ENCODE peak calls at places on chromosomes 11 and 22, in six cellular contexts. One of them, this sample, is unnamed.
A peak's percentile ranks its signal among the peaks of the same experiment; 100 is the strongest.

GRCh38 chr11:43825217-43825816 is 55.3 kb upstream of the ALKBH3 start:
- DNase-seq in cardiac muscle cell: peak; percentile 46
- DNase-seq in colonic mucosa: peak; percentile 19
- DNase-seq in mammary epithelial cell: peak; percentile 20
- DNase-seq in neural progenitor cell: peak; percentile 55
- DNase-seq in BE2C: peak; percentile 25
- DNase-seq in this sample: no peak

GRCh38 chr11:65446446-65447277 is 24.1 kb downstream of the NEAT1 start:
- DNase-seq in cardiac muscle cell: peak; percentile 62
- DNase-seq in colonic mucosa: no peak
- DNase-seq in mammary epithelial cell: peak; percentile 50
- DNase-seq in neural progenitor cell: no peak
- DNase-seq in BE2C: no peak
- DNase-seq in this sample: peak; percentile 78

GRCh38 chr11:65036931-65037330 is 4.1 kb upstream of the SAC3D1 start:
- DNase-seq in cardiac muscle cell: no peak
- DNase-seq in colonic mucosa: no peak
- DNase-seq in mammary epithelial cell: no peak
- DNase-seq in neural progenitor cell: no peak
- DNase-seq in BE2C: no peak
- DNase-seq in this sample: peak; percentile 76

GRCh38 chr11:762421-763072 is 14.7 kb downstream of the GATD1 start:
- DNase-seq in cardiac muscle cell: peak; percentile 74
- DNase-seq in colonic mucosa: peak; percentile 47
- DNase-seq in mammary epithelial cell: peak; percentile 87
- DNase-seq in neural progenitor cell: no peak
- DNase-seq in BE2C: no peak
- DNase-seq in this sample: peak; percentile 50

GRCh38 chr11:19083166-19083565 is 22.6 kb upstream of the MRGPRX2 start:
- DNase-seq in cardiac muscle cell: no peak
- DNase-seq in colonic mucosa: no peak
- DNase-seq in mammary epithelial cell: no peak
- DNase-seq in neural progenitor cell: no peak
- DNase-seq in BE2C: no peak
- DNase-seq in this sample: no peak

GRCh38 chr22:27391092-27391770 is 410.3 kb downstream of the MN1 start:
- DNase-seq in cardiac muscle cell: peak; percentile 83
- DNase-seq in colonic mucosa: no peak
- DNase-seq in mammary epithelial cell: no peak
- DNase-seq in neural progenitor cell: peak; percentile 35
- DNase-seq in BE2C: no peak
- DNase-seq in this sample: no peak

GRCh38 chr11:130070829-130071205 is 1.1 kb downstream of the APLP2 start:
- DNase-seq in cardiac muscle cell: peak; percentile 42
- DNase-seq in colonic mucosa: peak; percentile 39
- DNase-seq in mammary epithelial cell: peak; percentile 22
- DNase-seq in neural progenitor cell: peak; percentile 69
- DNase-seq in BE2C: no peak
- DNase-seq in this sample: peak; percentile 39

GRCh38 chr22:25054943-25055511 is 102.5 kb downstream of the KIAA1671 start:
- DNase-seq in cardiac muscle cell: no peak
- DNase-seq in colonic mucosa: no peak
- DNase-seq in mammary epithelial cell: no peak
- DNase-seq in neural progenitor cell: no peak
- DNase-seq in BE2C: no peak
- DNase-seq in this sample: no peak

GRCh38 chr22:49903322-49904039 is 14.8 kb downstream of the ALG12 start:
- DNase-seq in cardiac muscle cell: no peak
- DNase-seq in colonic mucosa: no peak
- DNase-seq in mammary epithelial cell: no peak
- DNase-seq in neural progenitor cell: no peak
- DNase-seq in BE2C: peak; percentile 76
- DNase-seq in this sample: peak; percentile 45

GRCh38 chr11:534592-535518 is 521 bp downstream of the HRAS start:
- DNase-seq in cardiac muscle cell: peak; percentile 16
- DNase-seq in colonic mucosa: no peak
- DNase-seq in mammary epithelial cell: peak; percentile 92
- DNase-seq in neural progenitor cell: peak; percentile 38
- DNase-seq in BE2C: no peak
- DNase-seq in this sample: peak; percentile 60

GRCh38 chr22:30044369-30044768 is 35.9 kb upstream of the HORMAD2 start:
- DNase-seq in cardiac muscle cell: peak; percentile 78
- DNase-seq in colonic mucosa: peak; percentile 72
- DNase-seq in mammary epithelial cell: peak; percentile 92
- DNase-seq in neural progenitor cell: no peak
- DNase-seq in BE2C: peak; percentile 46
- DNase-seq in this sample: no peak

GRCh38 chr11:123166095-123166559 is 28.9 kb downstream of the CLMP start:
- DNase-seq in cardiac muscle cell: peak; percentile 94
- DNase-seq in colonic mucosa: peak; percentile 53
- DNase-seq in mammary epithelial cell: peak; percentile 66
- DNase-seq in neural progenitor cell: peak; percentile 70
- DNase-seq in BE2C: peak; percentile 87
- DNase-seq in this sample: peak; percentile 17

GRCh38 chr11:71555508-71555907 is 7.3 kb downstream of the KRTAP5-9 start:
- DNase-seq in cardiac muscle cell: no peak
- DNase-seq in colonic mucosa: no peak
- DNase-seq in mammary epithelial cell: no peak
- DNase-seq in neural progenitor cell: no peak
- DNase-seq in BE2C: no peak
- DNase-seq in this sample: no peak

GRCh38 chr11:57324154-57324885 is 432 bp downstream of the TNKS1BP1 start:
- DNase-seq in cardiac muscle cell: peak; percentile 65
- DNase-seq in colonic mucosa: peak; percentile 51
- DNase-seq in mammary epithelial cell: no peak
- DNase-seq in neural progenitor cell: peak; percentile 88
- DNase-seq in BE2C: peak; percentile 58
- DNase-seq in this sample: no peak

GRCh38 chr11:14973621-14974020 is 1.5 kb upstream of the CALCA start:
- DNase-seq in cardiac muscle cell: peak; percentile 36
- DNase-seq in colonic mucosa: no peak
- DNase-seq in mammary epithelial cell: no peak
- DNase-seq in neural progenitor cell: peak; percentile 65
- DNase-seq in BE2C: peak; percentile 18
- DNase-seq in this sample: no peak

GRCh38 chr11:120229451-120230424 is 10.2 kb upstream of the POU2F3 start:
- DNase-seq in cardiac muscle cell: peak; percentile 49
- DNase-seq in colonic mucosa: no peak
- DNase-seq in mammary epithelial cell: no peak
- DNase-seq in neural progenitor cell: peak; percentile 68
- DNase-seq in BE2C: no peak
- DNase-seq in this sample: no peak

GRCh38 chr11:69365567-69365966 is 71.6 kb downstream of the MYEOV start:
- DNase-seq in cardiac muscle cell: no peak
- DNase-seq in colonic mucosa: no peak
- DNase-seq in mammary epithelial cell: no peak
- DNase-seq in neural progenitor cell: no peak
- DNase-seq in BE2C: no peak
- DNase-seq in this sample: no peak

GRCh38 chr11:65781962-65782815 is 1.4 kb upstream of the AP5B1 start:
- DNase-seq in cardiac muscle cell: no peak
- DNase-seq in colonic mucosa: no peak
- DNase-seq in mammary epithelial cell: no peak
- DNase-seq in neural progenitor cell: no peak
- DNase-seq in BE2C: no peak
- DNase-seq in this sample: no peak

GRCh38 chr11:108751444-108751843 is 86.6 kb downstream of the DDX10 start:
- DNase-seq in cardiac muscle cell: no peak
- DNase-seq in colonic mucosa: no peak
- DNase-seq in mammary epithelial cell: no peak
- DNase-seq in neural progenitor cell: no peak
- DNase-seq in BE2C: no peak
- DNase-seq in this sample: no peak

GRCh38 chr22:40036591-40037225 is 42.0 kb downstream of the FAM83F start:
- DNase-seq in cardiac muscle cell: peak; percentile 85
- DNase-seq in colonic mucosa: peak; percentile 43
- DNase-seq in mammary epithelial cell: no peak
- DNase-seq in neural progenitor cell: peak; percentile 88
- DNase-seq in BE2C: peak; percentile 77
- DNase-seq in this sample: peak; percentile 65

GRCh38 chr22:40044870-40045834 is 50.4 kb downstream of the FAM83F start:
- DNase-seq in cardiac muscle cell: peak; percentile 14
- DNase-seq in colonic mucosa: peak; percentile 49
- DNase-seq in mammary epithelial cell: peak; percentile 32
- DNase-seq in neural progenitor cell: peak; percentile 86
- DNase-seq in BE2C: peak; percentile 40
- DNase-seq in this sample: peak; percentile 80

GRCh38 chr11:120652705-120653335 is 141.3 kb downstream of the GRIK4 start:
- DNase-seq in cardiac muscle cell: peak; percentile 18
- DNase-seq in colonic mucosa: no peak
- DNase-seq in mammary epithelial cell: no peak
- DNase-seq in neural progenitor cell: peak; percentile 31
- DNase-seq in BE2C: no peak
- DNase-seq in this sample: no peak

GRCh38 chr11:47130541-47130940 is 46.1 kb downstream of the ARFGAP2 start:
- DNase-seq in cardiac muscle cell: no peak
- DNase-seq in colonic mucosa: no peak
- DNase-seq in mammary epithelial cell: no peak
- DNase-seq in neural progenitor cell: peak; percentile 46
- DNase-seq in BE2C: no peak
- DNase-seq in this sample: no peak

GRCh38 chr22:24977370-24978230 is 25.1 kb downstream of the KIAA1671 start:
- DNase-seq in cardiac muscle cell: peak; percentile 41
- DNase-seq in colonic mucosa: peak; percentile 72
- DNase-seq in mammary epithelial cell: no peak
- DNase-seq in neural progenitor cell: peak; percentile 49
- DNase-seq in BE2C: no peak
- DNase-seq in this sample: peak; percentile 74

GRCh38 chr11:134270250-134270714 is 5.9 kb upstream of the GLB1L3 start:
- DNase-seq in cardiac muscle cell: no peak
- DNase-seq in colonic mucosa: no peak
- DNase-seq in mammary epithelial cell: no peak
- DNase-seq in neural progenitor cell: peak; percentile 52
- DNase-seq in BE2C: no peak
- DNase-seq in this sample: no peak

GRCh38 chr22:46799626-46800025 is 37.2 kb downstream of the TBC1D22A start:
- DNase-seq in cardiac muscle cell: no peak
- DNase-seq in colonic mucosa: no peak
- DNase-seq in mammary epithelial cell: no peak
- DNase-seq in neural progenitor cell: no peak
- DNase-seq in BE2C: no peak
- DNase-seq in this sample: no peak
- H3K36me3 ChIP-seq in cardiac muscle cell: peaks cover 3% of the 10 kb centered on the region
- H3K36me3 ChIP-seq in colonic mucosa: peaks cover 10% of the 10 kb centered on the region
- H3K36me3 ChIP-seq in mammary epithelial cell: peaks cover 7% of the 10 kb centered on the region
- H3K36me3 ChIP-seq in neural progenitor cell: no peaks in the 10 kb centered on the region
- H3K36me3 ChIP-seq in BE2C: no peaks in the 10 kb centered on the region
- H3K36me3 ChIP-seq in this sample: no peaks in the 10 kb centered on the region

GRCh38 chr11:128503231-128503991 is 83.9 kb downstream of the ETS1 start:
- DNase-seq in cardiac muscle cell: peak; percentile 65
- DNase-seq in colonic mucosa: no peak
- DNase-seq in mammary epithelial cell: peak; percentile 92
- DNase-seq in neural progenitor cell: no peak
- DNase-seq in BE2C: no peak
- DNase-seq in this sample: no peak
- H3K4me1 ChIP-seq in cardiac muscle cell: peaks cover 11% of the 10 kb centered on the region
- H3K4me1 ChIP-seq in colonic mucosa: peaks cover 15% of the 10 kb centered on the region
- H3K4me1 ChIP-seq in mammary epithelial cell: peaks cover 85% of the 10 kb centered on the region
- H3K4me1 ChIP-seq in neural progenitor cell: no peaks in the 10 kb centered on the region
- H3K4me1 ChIP-seq in BE2C: peaks cover 29% of the 10 kb centered on the region
- H3K4me1 ChIP-seq in this sample: no peaks in the 10 kb centered on the region

GRCh38 chr22:42269407-42270177 is 861 bp downstream of the TCF20 start:
- DNase-seq in cardiac muscle cell: peak; percentile 15
- DNase-seq in colonic mucosa: peak; percentile 87
- DNase-seq in mammary epithelial cell: peak; percentile 74
- DNase-seq in neural progenitor cell: peak; percentile 81
- DNase-seq in BE2C: peak; percentile 49
- DNase-seq in this sample: peak; percentile 86
- TF ChIP-seq CTCF in cardiac muscle cell: no peak
- TF ChIP-seq CTCF in colonic mucosa: no peak
- TF ChIP-seq CTCF in mammary epithelial cell: peak; percentile 33
- TF ChIP-seq CTCF in neural progenitor cell: peak; percentile 29
- TF ChIP-seq CTCF in BE2C: no peak
- TF ChIP-seq CTCF in this sample: no peak

DNA sequence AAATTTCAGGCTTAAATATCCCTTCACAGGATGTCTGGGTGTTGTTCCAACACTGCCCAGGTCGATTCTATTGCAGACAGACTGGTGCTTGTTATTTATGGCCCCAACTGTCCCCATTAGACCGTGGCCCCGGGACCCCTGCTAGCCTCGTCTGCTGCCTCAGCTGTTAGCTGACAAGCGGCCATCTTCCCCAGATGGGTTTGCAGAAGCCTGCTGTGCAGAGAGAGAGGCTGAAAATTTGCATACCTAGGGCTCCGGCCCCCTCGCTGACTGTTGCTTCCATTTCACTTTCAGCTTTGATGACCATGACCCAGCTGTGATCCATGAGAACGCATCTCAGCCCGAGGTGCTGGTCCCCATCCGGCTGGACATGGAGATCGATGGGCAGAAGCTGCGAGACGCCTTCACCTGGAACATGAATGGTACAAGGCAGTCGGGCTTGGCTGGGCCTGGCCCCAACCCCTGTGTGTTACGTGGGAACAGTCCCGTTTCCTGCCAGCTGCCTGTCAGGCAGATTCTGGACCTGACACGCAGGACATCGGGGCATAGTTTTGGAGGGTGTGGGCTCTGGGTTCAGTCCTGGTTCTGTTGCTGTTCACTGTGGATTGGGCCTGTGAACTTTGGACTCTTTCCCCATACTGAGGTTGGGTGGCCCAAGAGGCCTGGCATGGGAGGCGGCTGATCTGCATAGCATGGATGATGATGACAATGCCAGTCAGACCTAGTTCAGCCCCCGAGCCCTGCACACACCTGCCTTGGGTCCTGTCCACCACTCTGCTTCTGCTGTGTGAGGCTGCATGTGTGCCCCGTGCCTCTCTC is 16.4 kb downstream of the SMARCB1 start:
- DNase-seq in cardiac muscle cell: no peak
- DNase-seq in colonic mucosa: no peak
- DNase-seq in mammary epithelial cell: no peak
- DNase-seq in neural progenitor cell: no peak
- DNase-seq in BE2C: no peak
- DNase-seq in this sample: no peak
- H3K36me3 ChIP-seq in cardiac muscle cell: peaks cover 54% of the 10 kb centered on the region
- H3K36me3 ChIP-seq in colonic mucosa: peaks cover 22% of the 10 kb centered on the region
- H3K36me3 ChIP-seq in mammary epithelial cell: peaks cover 18% of the 10 kb centered on the region
- H3K36me3 ChIP-seq in neural progenitor cell: peaks cover 8% of the 10 kb centered on the region
- H3K36me3 ChIP-seq in BE2C: peaks cover 79% of the 10 kb centered on the region
- H3K36me3 ChIP-seq in this sample: peaks cover 34% of the 10 kb centered on the region

This sample was measured in right lobe of liver.